ENCODE peak calls at places on chromosomes 16 and 17, in five cellular contexts. I is SJSA1, G is OCI-LY7, N is mucosa of descending colon, R is right cardiac atrium. X is an unnamed sample.

GRCh38 chr16:20844588-20844987 is 38.3 kb downstream of the REXO5 start:
- DNase-seq in I (no peak), G (no peak), N (no peak), R (no peak), X (no peak)

GRCh38 chr17:30332057-30332542 is 1.8 kb downstream of the TMIGD1 start:
- DNase-seq in G (peak; percentile 14), N (no peak), R (no peak), I (no peak), X (no peak)

GRCh38 chr17:42531455-42532354 is 4.3 kb upstream of the NAGLU start:
- DNase-seq in I (no peak), G (peak; percentile 32), N (peak; percentile 84), R (peak; percentile 88), X (no peak)

GRCh38 chr16:3642397-3643094 is 11.9 kb upstream of the DNASE1 start:
- DNase-seq in I (peak; percentile 41), G (no peak), N (peak; percentile 56), R (no peak), X (no peak)

GRCh38 chr17:83041305-83041704 is 38.1 kb upstream of the METRNL start:
- DNase-seq in G (peak; percentile 40), R (no peak), I (no peak), N (no peak), X (no peak)

GRCh38 chr17:49637050-49637449 is 40.8 kb downstream of the SPOP start:
- DNase-seq in G (no peak), R (no peak), N (no peak), I (peak; percentile 91), X (no peak)

GRCh38 chr17:39676198-39676819 is 8.1 kb downstream of the PNMT start:
- DNase-seq in N (peak; percentile 89), R (peak; percentile 92), I (no peak), G (peak; percentile 42), X (no peak)

GRCh38 chr16:8858994-8859912 is 9.6 kb downstream of the CARHSP1 start:
- DNase-seq in I (no peak), G (no peak), R (peak; percentile 31), N (peak; percentile 43), X (no peak)

GRCh38 chr17:75511610-75512575 is 3.4 kb downstream of the CASKIN2 start:
- DNase-seq in G (no peak), N (no peak), R (peak; percentile 83), I (no peak), X (peak; percentile 48)

GRCh38 chr17:78883090-78883532 is 19.9 kb downstream of the CEP295NL start:
- DNase-seq in N (peak; percentile 76), I (peak; percentile 99), G (no peak), R (peak; percentile 88), X (peak; percentile 98)

GRCh38 chr16:27789150-27789549 is 239.2 kb downstream of the KATNIP start:
- DNase-seq in I (no peak), R (no peak), N (no peak), G (no peak), X (no peak)

GRCh38 chr17:77492446-77493237 is 351.9 kb downstream of the SEC14L1 start:
- DNase-seq in G (no peak), I (no peak), N (no peak), R (no peak), X (no peak)
- H3K4me1 ChIP-seq in G (peaks cover 53% of the 10 kb centered on the region), I (peaks cover 4% of the 10 kb centered on the region), N (no peaks in the 10 kb centered on the region), R (peaks cover 8% of the 10 kb centered on the region), X (no peaks in the 10 kb centered on the region)

GRCh38 chr16:68253721-68254120 is 8.5 kb downstream of the PLA2G15 start:
- DNase-seq in I (no peak), N (no peak), G (no peak), R (no peak), X (no peak)
- H3K4me1 ChIP-seq in I (peaks cover 16% of the 10 kb centered on the region), N (peaks cover 12% of the 10 kb centered on the region), G (peaks cover 72% of the 10 kb centered on the region), R (peaks cover 4% of the 10 kb centered on the region), X (no peaks in the 10 kb centered on the region)

DNA sequence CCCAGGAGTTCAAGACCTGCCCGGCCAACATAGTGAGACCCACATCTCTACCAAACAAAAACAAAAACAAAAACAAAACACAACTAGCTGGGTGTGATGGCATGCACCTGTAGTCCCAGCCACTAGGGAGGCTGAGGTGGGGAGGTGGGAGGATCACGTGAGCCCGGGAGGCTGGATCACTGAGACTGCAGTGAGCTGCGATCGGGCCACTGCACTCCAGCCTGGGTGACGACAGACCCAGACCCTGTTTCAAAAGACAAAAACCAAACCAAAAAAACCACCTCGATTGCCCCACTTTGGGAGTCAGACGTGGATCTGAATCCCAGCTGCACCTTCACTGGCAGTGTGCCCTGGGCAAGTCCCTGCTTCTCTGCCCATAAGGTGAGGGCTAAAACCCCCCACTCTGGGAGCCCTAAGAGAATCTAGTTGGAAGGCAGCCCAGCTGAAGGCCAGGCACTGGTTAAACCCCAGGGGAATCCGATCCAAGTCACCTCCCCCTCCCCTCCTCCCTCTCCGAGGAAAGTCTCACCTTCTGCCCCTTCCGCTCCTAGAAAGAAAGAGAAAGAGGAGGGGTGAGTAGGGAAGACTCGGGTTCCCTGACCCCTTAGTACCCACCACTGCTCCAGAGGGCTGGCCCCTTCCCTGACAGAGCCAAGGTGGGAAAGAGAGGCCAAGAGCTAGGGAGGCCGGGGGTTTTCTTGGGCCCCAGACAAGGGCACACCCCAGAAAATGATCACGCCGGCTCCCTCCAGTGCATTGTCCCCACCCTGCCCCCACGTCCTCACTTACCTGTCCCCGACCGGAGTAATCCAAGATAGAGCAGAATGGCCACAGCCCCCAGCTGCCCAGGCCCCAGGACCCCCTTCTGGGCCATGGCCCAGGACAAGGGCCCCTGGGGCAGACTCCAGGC is 647 bp downstream of the PRSS8 start:
- DNase-seq in G (no peak), N (peak; percentile 80), R (no peak), I (no peak), X (no peak)
- H3K4me1 ChIP-seq in G (no peaks in the 10 kb centered on the region), N (peaks cover 54% of the 10 kb centered on the region), R (peaks cover 8% of the 10 kb centered on the region), I (peaks cover 12% of the 10 kb centered on the region), X (no peaks in the 10 kb centered on the region)

GRCh38 chr16:67531247-67531646 is 2.6 kb downstream of the RIPOR1 start:
- DNase-seq in R (peak; percentile 32), N (no peak), I (no peak), G (peak; percentile 33), X (no peak)
- H3K4me1 ChIP-seq in R (peaks cover 11% of the 10 kb centered on the region), N (peaks cover 20% of the 10 kb centered on the region), I (peaks cover 41% of the 10 kb centered on the region), G (peaks cover 50% of the 10 kb centered on the region), X (no peaks in the 10 kb centered on the region)

GRCh38 chr17:38596651-38597050 is 9.1 kb downstream of the SRCIN1 start:
- DNase-seq in I (no peak), R (no peak), N (no peak), G (no peak), X (no peak)
- H3K4me1 ChIP-seq in I (no peaks in the 10 kb centered on the region), R (no peaks in the 10 kb centered on the region), N (peaks cover 3% of the 10 kb centered on the region), G (peaks cover 16% of the 10 kb centered on the region), X (peaks cover 1% of the 10 kb centered on the region)

GRCh38 chr17:77312061-77312684 is 171.4 kb downstream of the SEC14L1 start:
- DNase-seq in N (peak; percentile 49), I (no peak), G (no peak), R (peak; percentile 46), X (no peak)
- H3K4me1 ChIP-seq in N (peaks cover 21% of the 10 kb centered on the region), I (peaks cover 41% of the 10 kb centered on the region), G (peaks cover 32% of the 10 kb centered on the region), R (no peaks in the 10 kb centered on the region), X (peaks cover 4% of the 10 kb centered on the region)

X was measured in SJCRH30.